ENCODE peak calls at places on chromosomes 7 and 10, in eight cellular contexts. U is A549, S is B cell, R is fibroblast of lung, O is heart left ventricle, C is endodermal cell, Y is GM06990, K is HFFc6. I is an unnamed sample.

GRCh38 chr7:108132551-108133265 is 2.5 kb upstream of the LAMB4 start:
- DNase-seq in U (no peak), S (no peak), R (peak), O (no peak), C (peak), Y (no peak), K (no peak), I (no peak)

GRCh38 chr10:124744047-124744687 is at the start of gene FAM53B:
- DNase-seq in U (peak), S (peak), R (peak), O (peak), C (peak), Y (peak), K (peak), I (peak)

GRCh38 chr10:101858723-101859500 is 15.3 kb upstream of the KCNIP2 start:
- DNase-seq in U (no peak), S (no peak), R (no peak), O (no peak), C (no peak), Y (peak), K (no peak), I (peak)

GRCh38 chr10:49600781-49601400 is 9.2 kb upstream of the SLC18A3 start:
- DNase-seq in U (no peak), S (no peak), R (no peak), O (no peak), C (no peak), Y (no peak), K (peak), I (no peak)

GRCh38 chr7:140649566-140650205 is 9.1 kb upstream of the DENND2A start:
- DNase-seq in U (no peak), S (no peak), R (peak), O (no peak), C (no peak), Y (no peak), K (peak), I (no peak)

GRCh38 chr10:8978100-8978499 is 923.6 kb downstream of the GATA3 start:
- DNase-seq in U (no peak), S (no peak), R (no peak), O (no peak), C (no peak), Y (no peak), K (no peak), I (no peak)

GRCh38 chr7:2540641-2541051 is 14.7 kb downstream of the BRAT1 start:
- DNase-seq in U (no peak), S (no peak), R (no peak), O (no peak), C (no peak), Y (no peak), K (no peak), I (no peak)

GRCh38 chr10:131775833-131776232 is 125.0 kb upstream of the PPP2R2D start:
- DNase-seq in U (no peak), S (no peak), R (no peak), O (no peak), C (no peak), Y (no peak), K (no peak), I (no peak)

GRCh38 chr7:74013539-74014272 is 14.3 kb upstream of the ELN start:
- DNase-seq in U (no peak), S (no peak), R (no peak), O (no peak), C (no peak), Y (no peak), K (no peak), I (no peak)

GRCh38 chr7:97772034-97772891 is 40.4 kb downstream of the TAC1 start:
- DNase-seq in U (no peak), S (no peak), R (no peak), O (no peak), C (no peak), Y (no peak), K (no peak), I (no peak)

GRCh38 chr7:74254858-74255379 is 720 bp upstream of the RFC2 start:
- DNase-seq in U (no peak), S (no peak), R (no peak), O (no peak), C (no peak), Y (no peak), K (no peak), I (no peak)

GRCh38 chr10:30770816-30771215 is 141.3 kb upstream of the LYZL2 start:
- DNase-seq in U (no peak), S (no peak), R (no peak), O (no peak), C (no peak), Y (no peak), K (no peak), I (no peak)

GRCh38 chr7:140676303-140676702 is 3.6 kb downstream of the ADCK2 start:
- DNase-seq in U (no peak), S (peak), R (no peak), O (no peak), C (no peak), Y (peak), K (no peak), I (peak)

GRCh38 chr7:127438836-127439235 is 46.3 kb upstream of the ZNF800 start:
- DNase-seq in U (no peak), S (no peak), R (peak), O (no peak), C (no peak), Y (no peak), K (no peak), I (no peak)

GRCh38 chr7:140456627-140457051 is 22.7 kb downstream of the MKRN1 start:
- DNase-seq in U (no peak), S (no peak), R (no peak), O (no peak), C (no peak), Y (no peak), K (no peak), I (no peak)

GRCh38 chr10:123870260-123870659 is 21.3 kb downstream of the CPXM2 start:
- DNase-seq in U (no peak), S (no peak), R (peak), O (no peak), C (peak), Y (no peak), K (no peak), I (no peak)

GRCh38 chr10:71889388-71889987 is 38.4 kb upstream of the PSAP start:
- DNase-seq in U (no peak), S (no peak), R (no peak), O (no peak), C (peak), Y (no peak), K (no peak), I (no peak)

DNA sequence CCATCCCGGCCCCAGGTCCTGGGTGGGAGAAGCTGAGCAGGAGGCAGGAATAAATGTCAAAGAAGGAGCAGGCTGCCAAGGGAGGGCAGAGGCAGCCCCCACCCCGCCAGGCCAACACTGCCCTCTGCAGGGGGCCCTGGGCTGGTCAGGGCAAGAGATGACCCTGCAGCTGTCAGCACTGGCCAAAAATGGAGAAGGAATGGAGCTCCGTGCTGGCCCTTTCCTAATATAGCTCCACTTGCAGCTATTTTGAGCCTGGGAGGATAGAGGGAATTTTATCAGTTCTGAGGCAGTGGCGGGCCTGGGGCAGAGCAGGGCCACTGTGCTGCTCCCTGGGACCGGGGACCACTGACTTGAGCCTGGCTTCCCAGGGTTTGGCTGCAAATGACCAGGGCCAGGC is 16.0 kb downstream of the LDB3 start:
- DNase-seq in U (no peak), S (no peak), R (peak), O (peak), C (peak), Y (no peak), K (peak), I (no peak)
- TF ChIP-seq CTCF in U (peak), S (no peak), R (peak), O (peak), C (peak), Y (no peak), K (peak), I (peak)

GRCh38 chr7:4833691-4834600 is 27.9 kb downstream of the PAPOLB start:
- DNase-seq in U (no peak), S (peak), R (no peak), O (no peak), C (peak), Y (no peak), K (no peak), I (no peak)

GRCh38 chr7:4833176-4833575 is 28.7 kb downstream of the PAPOLB start:
- DNase-seq in U (no peak), S (no peak), R (no peak), O (no peak), C (no peak), Y (no peak), K (no peak), I (no peak)

GRCh38 chr7:4836206-4836661 is 25.6 kb downstream of the PAPOLB start:
- DNase-seq in U (no peak), S (no peak), R (no peak), O (no peak), C (peak), Y (no peak), K (no peak), I (no peak)

GRCh38 chr7:4835398-4836205 is 26.2 kb downstream of the PAPOLB start:
- DNase-seq in U (no peak), S (no peak), R (no peak), O (no peak), C (peak), Y (no peak), K (no peak), I (no peak)

DNA sequence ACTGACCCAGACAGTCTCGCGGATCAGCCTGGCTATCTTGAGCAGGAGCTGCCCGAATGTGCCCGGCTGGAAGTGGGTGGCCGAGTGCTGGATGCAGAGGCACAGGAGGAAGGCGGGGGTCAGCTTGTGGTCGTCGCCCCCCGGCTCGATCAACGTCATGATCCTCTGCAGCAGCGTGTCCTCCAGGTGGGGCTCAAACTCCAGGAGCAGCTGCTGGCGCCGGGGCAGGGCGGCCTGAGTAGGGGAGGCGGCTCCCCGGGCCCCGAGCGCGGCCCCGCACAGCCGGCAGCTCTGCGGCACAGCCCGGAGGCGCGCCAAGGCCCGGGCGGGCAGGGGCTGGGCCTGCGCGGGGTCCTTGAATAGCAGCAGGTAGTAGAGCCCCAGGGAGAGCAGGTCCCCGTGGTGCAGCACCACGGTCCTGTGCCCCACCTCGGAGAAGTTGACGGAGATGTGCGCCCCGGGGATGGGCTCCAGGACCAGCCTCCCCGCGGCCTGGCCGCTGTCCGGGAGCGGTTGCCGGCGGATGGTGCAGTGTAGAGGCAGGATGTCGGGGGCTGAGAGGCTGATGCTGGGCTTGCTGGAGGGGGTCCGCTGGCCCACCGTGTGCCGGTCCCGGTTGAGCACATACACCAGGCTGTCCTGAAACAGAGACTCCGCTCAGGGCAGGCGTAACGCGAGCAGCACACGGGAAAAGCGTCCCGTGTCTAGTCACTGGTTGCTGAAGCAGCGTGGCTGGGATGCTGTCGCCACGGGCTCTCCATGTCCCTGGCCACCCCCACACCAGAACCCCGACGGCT is 27.0 kb downstream of the PAPOLB start:
- DNase-seq in U (no peak), S (no peak), R (no peak), O (no peak), C (peak), Y (no peak), K (no peak), I (no peak)
- TF ChIP-seq CTCF in U (no peak), S (no peak), R (no peak), O (no peak), C (no peak), Y (no peak), K (no peak), I (no peak)

DNA sequence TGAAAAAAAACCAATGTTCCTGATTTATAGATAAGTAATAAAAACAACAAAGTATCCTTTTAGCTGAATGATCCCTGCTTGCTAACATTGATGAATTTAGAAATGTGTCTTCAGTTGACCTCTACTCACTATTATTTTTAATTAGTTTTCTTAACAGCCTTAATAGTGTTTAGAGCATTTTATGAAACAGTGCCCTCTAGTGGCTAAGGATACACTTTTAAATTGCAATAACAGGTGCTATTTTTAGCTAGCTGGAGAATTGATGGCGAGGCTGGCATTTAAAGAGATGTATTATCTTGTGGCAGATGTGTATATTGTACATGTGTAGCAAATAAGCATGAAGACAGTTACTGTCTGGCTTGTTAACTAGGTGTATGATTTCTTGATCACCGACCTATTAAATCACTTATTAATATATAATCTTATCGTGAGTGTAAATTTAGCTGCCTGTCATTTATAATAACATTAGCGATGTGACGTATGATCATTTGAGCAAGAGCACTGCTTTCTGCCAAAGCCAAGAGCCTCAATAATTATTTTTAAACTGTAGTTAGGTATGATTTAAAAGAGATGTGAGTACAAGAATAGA is 451.9 kb downstream of the DPP6 start:
- DNase-seq in U (peak), S (no peak), R (peak), O (no peak), C (no peak), Y (peak), K (peak), I (no peak)
- TF ChIP-seq CTCF in U (peak), S (peak), R (peak), O (peak), C (peak), Y (peak), K (peak), I (peak)

GRCh38 chr10:2387261-2387660 is 649.9 kb upstream of the ADARB2 start:
- DNase-seq in U (no peak), S (no peak), R (no peak), O (no peak), C (no peak), Y (no peak), K (no peak), I (no peak)

GRCh38 chr10:2392145-2392812 is 655.0 kb upstream of the ADARB2 start:
- DNase-seq in U (no peak), S (no peak), R (no peak), O (no peak), C (no peak), Y (peak), K (no peak), I (no peak)

DNA sequence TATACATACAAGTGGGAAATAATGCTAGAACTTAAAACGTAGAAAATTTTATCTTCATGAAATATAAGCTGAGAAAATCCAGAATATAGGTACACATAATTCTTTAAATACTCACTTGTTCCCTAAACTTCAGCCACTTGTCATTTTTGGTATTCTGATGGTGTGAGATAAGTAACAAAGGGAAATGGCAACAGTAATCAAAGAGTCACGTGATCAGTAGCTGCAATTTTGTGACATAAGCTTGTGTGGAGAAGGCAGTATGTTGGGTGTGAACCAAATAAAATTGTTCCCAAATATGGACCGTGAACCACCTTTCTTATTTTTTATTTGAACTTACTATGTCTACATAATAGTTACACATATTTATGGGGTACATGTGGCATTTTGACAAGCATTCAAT is 650.3 kb upstream of the ADARB2 start:
- DNase-seq in U (no peak), S (no peak), R (no peak), O (no peak), C (no peak), Y (no peak), K (no peak), I (no peak)
- TF ChIP-seq CTCF in U (no peak), S (no peak), R (no peak), O (no peak), C (no peak), Y (no peak), K (no peak), I (no peak)

DNA sequence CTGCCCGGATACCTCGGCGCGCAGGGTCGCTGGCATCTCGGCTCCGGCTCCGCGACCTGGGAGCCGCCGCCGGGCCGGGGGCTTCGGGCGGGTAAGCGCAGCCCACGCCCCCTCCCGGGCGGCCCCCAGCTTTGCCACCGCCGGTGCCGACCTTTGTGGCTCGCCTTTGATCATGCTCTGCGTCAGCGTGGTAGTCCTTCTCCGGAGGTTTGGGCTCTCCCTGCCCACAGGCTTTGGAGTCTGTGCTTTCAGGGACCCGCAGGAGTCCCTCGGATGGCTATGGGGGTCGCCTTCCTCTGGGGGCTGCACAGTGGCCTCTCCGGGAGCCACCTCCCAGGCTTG is 7.3 kb downstream of the ATP6V1F start:
- DNase-seq in U (no peak), S (no peak), R (no peak), O (no peak), C (peak), Y (no peak), K (no peak), I (no peak)
- TF ChIP-seq CTCF in U (no peak), S (no peak), R (no peak), O (no peak), C (no peak), Y (no peak), K (no peak), I (no peak)

GRCh38 chr7:116293139-116293538 is 82.8 kb downstream of the TES start:
- DNase-seq in U (no peak), S (no peak), R (no peak), O (no peak), C (no peak), Y (no peak), K (no peak), I (no peak)
- TF ChIP-seq CTCF in U (no peak), S (no peak), R (no peak), O (no peak), C (peak), Y (peak), K (peak), I (no peak)

GRCh38 chr7:110442386-110442837 is 648.5 kb upstream of the LRRN3 start:
- DNase-seq in U (peak), S (no peak), R (no peak), O (no peak), C (peak), Y (no peak), K (peak), I (peak)
- TF ChIP-seq CTCF in U (peak), S (no peak), R (no peak), O (no peak), C (peak), Y (peak), K (peak), I (peak)

GRCh38 chr7:87566311-87566710 is 34.4 kb downstream of the ABCB1 start:
- DNase-seq in U (no peak), S (no peak), R (no peak), O (no peak), C (no peak), Y (no peak), K (no peak), I (no peak)

GRCh38 chr7:87561702-87562101 is 39.0 kb downstream of the ABCB1 start:
- DNase-seq in U (no peak), S (no peak), R (no peak), O (no peak), C (no peak), Y (no peak), K (no peak), I (no peak)

GRCh38 chr7:87567052-87567451 is 33.6 kb downstream of the ABCB1 start:
- DNase-seq in U (no peak), S (no peak), R (peak), O (no peak), C (no peak), Y (no peak), K (no peak), I (no peak)

GRCh38 chr7:87565877-87566276 is 34.8 kb downstream of the ABCB1 start:
- DNase-seq in U (no peak), S (no peak), R (no peak), O (no peak), C (no peak), Y (no peak), K (no peak), I (no peak)

GRCh38 chr7:87564290-87564963 is 36.3 kb downstream of the ABCB1 start:
- DNase-seq in U (peak), S (peak), R (peak), O (no peak), C (peak), Y (no peak), K (no peak), I (peak)
- TF ChIP-seq CTCF in U (peak), S (peak), R (peak), O (no peak), C (peak), Y (peak), K (peak), I (peak)

GRCh38 chr10:4312046-4312835 is 513.8 kb upstream of the AKR1E2 start:
- DNase-seq in U (no peak), S (no peak), R (no peak), O (no peak), C (no peak), Y (no peak), K (no peak), I (no peak)

GRCh38 chr10:4315529-4315928 is 510.5 kb upstream of the AKR1E2 start:
- DNase-seq in U (no peak), S (no peak), R (peak), O (peak), C (no peak), Y (no peak), K (no peak), I (no peak)

GRCh38 chr10:4319870-4320367 is 506.1 kb upstream of the AKR1E2 start:
- DNase-seq in U (no peak), S (no peak), R (no peak), O (no peak), C (no peak), Y (no peak), K (no peak), I (no peak)

DNA sequence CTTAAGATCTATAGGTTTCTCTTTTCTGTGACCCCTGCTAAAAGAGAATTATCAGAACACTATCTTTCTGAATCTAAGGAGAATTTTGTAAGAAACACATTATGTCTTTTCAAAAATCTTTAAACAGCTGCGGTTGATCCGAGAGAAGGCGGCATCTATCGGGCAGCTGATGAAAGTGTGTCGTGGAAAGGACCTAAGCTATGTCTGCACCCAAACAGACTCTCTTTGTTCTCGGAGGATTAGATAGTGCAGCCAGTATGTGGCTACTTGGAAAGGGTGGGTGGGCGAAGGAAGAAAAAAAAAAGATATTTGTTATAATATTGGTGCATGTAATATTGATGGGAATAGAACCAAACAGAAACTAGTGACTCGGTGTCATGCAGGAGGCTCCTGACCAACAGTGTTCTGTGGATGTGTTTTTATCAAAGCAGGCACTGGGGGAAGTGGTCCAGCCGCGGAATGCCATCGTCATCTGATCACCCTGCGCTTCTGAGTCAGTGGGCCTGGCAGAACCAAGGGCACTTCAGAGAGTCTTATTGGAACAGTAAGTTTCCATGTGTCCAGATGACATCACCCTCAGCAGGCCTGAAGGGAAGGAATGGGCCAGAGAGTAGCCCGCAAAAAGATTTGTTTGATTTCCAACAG is 509.7 kb upstream of the AKR1E2 start:
- DNase-seq in U (no peak), S (no peak), R (peak), O (no peak), C (no peak), Y (no peak), K (peak), I (no peak)
- TF ChIP-seq CTCF in U (no peak), S (no peak), R (peak), O (no peak), C (no peak), Y (no peak), K (no peak), I (no peak)

GRCh38 chr7:83271212-83272099 is 108.8 kb upstream of the PCLO start:
- DNase-seq in U (no peak), S (no peak), R (peak), O (no peak), C (peak), Y (no peak), K (peak), I (no peak)
- TF ChIP-seq CTCF in U (peak), S (no peak), R (peak), O (peak), C (peak), Y (peak), K (no peak), I (peak)